ENCODE peak calls at places on chromosomes 7 and 10, in six cellular contexts. One of them, this sample, is unnamed.

GRCh38 chr10:97689637-97690036 is 2.6 kb upstream of the AVPI1 start:
- DNase-seq in small intestine: no peak
- DNase-seq in IMR-90: peak
- DNase-seq in colonic mucosa: no peak
- DNase-seq in heart left ventricle: no peak
- DNase-seq in aorta: peak
- DNase-seq in this sample: no peak

GRCh38 chr7:1567893-1568292 is 1.9 kb downstream of the PSMG3 start:
- DNase-seq in small intestine: peak
- DNase-seq in IMR-90: peak
- DNase-seq in colonic mucosa: no peak
- DNase-seq in heart left ventricle: no peak
- DNase-seq in aorta: no peak
- DNase-seq in this sample: no peak

GRCh38 chr7:54831644-54832095 is 72.7 kb upstream of the SEC61G start:
- DNase-seq in small intestine: no peak
- DNase-seq in IMR-90: no peak
- DNase-seq in colonic mucosa: no peak
- DNase-seq in heart left ventricle: no peak
- DNase-seq in aorta: no peak
- DNase-seq in this sample: no peak

GRCh38 chr10:120953897-120954296 is 102.7 kb downstream of the WDR11 start:
- DNase-seq in small intestine: no peak
- DNase-seq in IMR-90: no peak
- DNase-seq in colonic mucosa: no peak
- DNase-seq in heart left ventricle: no peak
- DNase-seq in aorta: no peak
- DNase-seq in this sample: peak

GRCh38 chr10:120715214-120715613 is 135.9 kb upstream of the WDR11 start:
- DNase-seq in small intestine: no peak
- DNase-seq in IMR-90: no peak
- DNase-seq in colonic mucosa: no peak
- DNase-seq in heart left ventricle: no peak
- DNase-seq in aorta: no peak
- DNase-seq in this sample: no peak

GRCh38 chr7:24075426-24075810 is 208.6 kb upstream of the NPY start:
- DNase-seq in small intestine: peak
- DNase-seq in IMR-90: no peak
- DNase-seq in colonic mucosa: no peak
- DNase-seq in heart left ventricle: no peak
- DNase-seq in aorta: no peak
- DNase-seq in this sample: no peak

GRCh38 chr10:77604941-77605351 is 32.7 kb downstream of the KCNMA1 start:
- DNase-seq in small intestine: peak
- DNase-seq in IMR-90: no peak
- DNase-seq in colonic mucosa: peak
- DNase-seq in heart left ventricle: no peak
- DNase-seq in aorta: no peak
- DNase-seq in this sample: no peak

GRCh38 chr7:46385662-46386309 is 464.7 kb upstream of the IGFBP3 start:
- DNase-seq in small intestine: no peak
- DNase-seq in IMR-90: peak
- DNase-seq in colonic mucosa: no peak
- DNase-seq in heart left ventricle: no peak
- DNase-seq in aorta: no peak
- DNase-seq in this sample: no peak

GRCh38 chr7:148035950-148036349 is 554.6 kb upstream of the C7orf33 start:
- DNase-seq in small intestine: peak
- DNase-seq in IMR-90: no peak
- DNase-seq in colonic mucosa: no peak
- DNase-seq in heart left ventricle: no peak
- DNase-seq in aorta: no peak
- DNase-seq in this sample: no peak

GRCh38 chr10:96651998-96652431 is 65.2 kb upstream of the TM9SF3 start:
- DNase-seq in small intestine: no peak
- DNase-seq in IMR-90: no peak
- DNase-seq in colonic mucosa: no peak
- DNase-seq in heart left ventricle: no peak
- DNase-seq in aorta: peak
- DNase-seq in this sample: no peak

GRCh38 chr10:77889277-77889903 is 37.2 kb downstream of the DLG5 start:
- DNase-seq in small intestine: peak
- DNase-seq in IMR-90: no peak
- DNase-seq in colonic mucosa: peak
- DNase-seq in heart left ventricle: no peak
- DNase-seq in aorta: no peak
- DNase-seq in this sample: peak

GRCh38 chr7:100464210-100464660 is at the start of gene SPACDR:
- DNase-seq in small intestine: no peak
- DNase-seq in IMR-90: peak
- DNase-seq in colonic mucosa: no peak
- DNase-seq in heart left ventricle: no peak
- DNase-seq in aorta: no peak
- DNase-seq in this sample: no peak

GRCh38 chr10:130378556-130379400 is 242.6 kb downstream of the GLRX3 start:
- DNase-seq in small intestine: no peak
- DNase-seq in IMR-90: no peak
- DNase-seq in colonic mucosa: no peak
- DNase-seq in heart left ventricle: no peak
- DNase-seq in aorta: no peak
- DNase-seq in this sample: peak

GRCh38 chr7:18119985-18120384 is 92.3 kb upstream of the PRPS1L1 start:
- DNase-seq in small intestine: no peak
- DNase-seq in IMR-90: peak
- DNase-seq in colonic mucosa: no peak
- DNase-seq in heart left ventricle: no peak
- DNase-seq in aorta: no peak
- DNase-seq in this sample: peak

GRCh38 chr7:81457858-81458522 is 311.9 kb downstream of the HGF start:
- DNase-seq in small intestine: no peak
- DNase-seq in IMR-90: peak
- DNase-seq in colonic mucosa: no peak
- DNase-seq in heart left ventricle: no peak
- DNase-seq in aorta: no peak
- DNase-seq in this sample: no peak

GRCh38 chr7:1985071-1985470 is 247.7 kb downstream of the MAD1L1 start:
- DNase-seq in small intestine: no peak
- DNase-seq in IMR-90: no peak
- DNase-seq in colonic mucosa: no peak
- DNase-seq in heart left ventricle: peak
- DNase-seq in aorta: no peak
- DNase-seq in this sample: no peak

GRCh38 chr10:3484306-3485187 is 300.5 kb downstream of the KLF6 start:
- DNase-seq in small intestine: no peak
- DNase-seq in IMR-90: peak
- DNase-seq in colonic mucosa: no peak
- DNase-seq in heart left ventricle: no peak
- DNase-seq in aorta: no peak
- DNase-seq in this sample: no peak

GRCh38 chr7:25930492-25931048 is 221.4 kb upstream of the NFE2L3 start:
- DNase-seq in small intestine: no peak
- DNase-seq in IMR-90: no peak
- DNase-seq in colonic mucosa: no peak
- DNase-seq in heart left ventricle: no peak
- DNase-seq in aorta: no peak
- DNase-seq in this sample: no peak

GRCh38 chr10:9052767-9053166 is 998.3 kb downstream of the GATA3 start:
- DNase-seq in small intestine: no peak
- DNase-seq in IMR-90: no peak
- DNase-seq in colonic mucosa: no peak
- DNase-seq in heart left ventricle: no peak
- DNase-seq in aorta: no peak
- DNase-seq in this sample: no peak

GRCh38 chr7:151755131-151755787 is 121.7 kb downstream of the PRKAG2 start:
- DNase-seq in small intestine: no peak
- DNase-seq in IMR-90: peak
- DNase-seq in colonic mucosa: peak
- DNase-seq in heart left ventricle: peak
- DNase-seq in aorta: no peak
- DNase-seq in this sample: no peak

GRCh38 chr10:95693331-95693667 is 428 bp downstream of the TCTN3 start:
- DNase-seq in small intestine: no peak
- DNase-seq in IMR-90: peak
- DNase-seq in colonic mucosa: peak
- DNase-seq in heart left ventricle: no peak
- DNase-seq in aorta: no peak
- DNase-seq in this sample: no peak

GRCh38 chr10:37222046-37222445 is 96.6 kb downstream of the ANKRD30A start:
- DNase-seq in small intestine: no peak
- DNase-seq in IMR-90: no peak
- DNase-seq in colonic mucosa: no peak
- DNase-seq in heart left ventricle: no peak
- DNase-seq in aorta: no peak
- DNase-seq in this sample: no peak

GRCh38 chr10:87838650-87839049 is 20.6 kb upstream of the ATAD1 start:
- DNase-seq in small intestine: no peak
- DNase-seq in IMR-90: no peak
- DNase-seq in colonic mucosa: no peak
- DNase-seq in heart left ventricle: no peak
- DNase-seq in aorta: no peak
- DNase-seq in this sample: no peak

GRCh38 chr10:71260622-71261325 is 48.4 kb downstream of the UNC5B start:
- DNase-seq in small intestine: no peak
- DNase-seq in IMR-90: peak
- DNase-seq in colonic mucosa: no peak
- DNase-seq in heart left ventricle: peak
- DNase-seq in aorta: peak
- DNase-seq in this sample: peak

GRCh38 chr7:82595176-82595575 is 151.6 kb upstream of the CACNA2D1 start:
- DNase-seq in small intestine: no peak
- DNase-seq in IMR-90: no peak
- DNase-seq in colonic mucosa: no peak
- DNase-seq in heart left ventricle: no peak
- DNase-seq in aorta: no peak
- DNase-seq in this sample: no peak

GRCh38 chr7:29479606-29480200 is 83.9 kb upstream of the PRR15 start:
- DNase-seq in small intestine: peak
- DNase-seq in IMR-90: no peak
- DNase-seq in colonic mucosa: no peak
- DNase-seq in heart left ventricle: no peak
- DNase-seq in aorta: no peak
- DNase-seq in this sample: no peak

GRCh38 chr10:29297678-29298077 is 8.8 kb downstream of the LYZL1 start:
- DNase-seq in small intestine: no peak
- DNase-seq in IMR-90: no peak
- DNase-seq in colonic mucosa: no peak
- DNase-seq in heart left ventricle: no peak
- DNase-seq in aorta: no peak
- DNase-seq in this sample: no peak

GRCh38 chr7:103150192-103150591 is 1.3 kb upstream of the NAPEPLD start:
- DNase-seq in small intestine: peak
- DNase-seq in IMR-90: no peak
- DNase-seq in colonic mucosa: peak
- DNase-seq in heart left ventricle: no peak
- DNase-seq in aorta: no peak
- DNase-seq in this sample: no peak
- H3K4me3 ChIP-seq in small intestine: no peak
- H3K4me3 ChIP-seq in IMR-90: no peak
- H3K4me3 ChIP-seq in colonic mucosa: no peak
- H3K4me3 ChIP-seq in heart left ventricle: no peak
- H3K4me3 ChIP-seq in aorta: no peak
- H3K4me3 ChIP-seq in this sample: peak

DNA sequence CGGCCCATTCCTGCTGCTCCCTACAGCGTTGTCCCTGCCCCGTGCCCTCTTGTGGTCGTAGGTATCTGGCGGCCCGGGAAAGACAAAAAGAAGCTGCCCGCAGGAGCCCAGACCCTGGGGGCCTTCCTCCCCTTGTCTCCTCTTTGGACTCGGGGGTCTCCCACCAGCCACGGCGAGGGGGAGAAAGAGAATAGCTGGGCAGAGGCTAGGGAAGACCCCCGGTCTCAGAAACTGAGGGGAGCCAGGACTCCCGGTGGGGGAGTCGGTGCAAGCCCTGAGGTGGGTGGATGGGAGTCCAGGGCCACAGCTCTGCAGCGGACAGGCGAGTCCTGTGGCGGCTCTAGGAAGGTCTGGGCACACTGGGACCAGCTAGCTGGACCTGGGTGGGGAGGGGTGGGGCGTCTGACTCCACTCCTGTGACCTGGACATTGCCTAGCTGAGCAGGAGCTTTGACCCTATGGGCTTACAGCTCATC is 1.3 kb upstream of the SH2D4B start:
- DNase-seq in small intestine: no peak
- DNase-seq in IMR-90: no peak
- DNase-seq in colonic mucosa: peak
- DNase-seq in heart left ventricle: no peak
- DNase-seq in aorta: no peak
- DNase-seq in this sample: no peak
- H3K4me3 ChIP-seq in small intestine: no peak
- H3K4me3 ChIP-seq in IMR-90: no peak
- H3K4me3 ChIP-seq in colonic mucosa: peak
- H3K4me3 ChIP-seq in heart left ventricle: peak
- H3K4me3 ChIP-seq in aorta: no peak
- H3K4me3 ChIP-seq in this sample: peak

DNA sequence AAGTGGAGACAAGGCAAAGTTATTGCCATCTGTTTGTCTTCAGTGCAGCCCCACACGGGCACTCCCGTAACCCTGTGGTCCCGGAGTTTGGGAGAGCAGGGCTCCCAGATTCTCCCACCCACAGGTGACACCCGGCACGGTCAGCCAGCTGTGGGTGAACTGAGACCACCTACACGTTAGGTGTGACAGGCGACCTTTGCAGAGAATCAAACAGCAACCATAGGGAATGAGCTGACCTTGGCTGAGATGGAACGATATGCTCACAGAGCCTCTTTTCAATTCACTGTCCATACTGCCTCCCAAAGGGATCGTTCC is 90.8 kb downstream of the KIAA1549 start:
- DNase-seq in small intestine: no peak
- DNase-seq in IMR-90: no peak
- DNase-seq in colonic mucosa: no peak
- DNase-seq in heart left ventricle: no peak
- DNase-seq in aorta: no peak
- DNase-seq in this sample: no peak
- H3K4me3 ChIP-seq in small intestine: no peak
- H3K4me3 ChIP-seq in IMR-90: no peak
- H3K4me3 ChIP-seq in colonic mucosa: no peak
- H3K4me3 ChIP-seq in heart left ventricle: no peak
- H3K4me3 ChIP-seq in aorta: no peak
- H3K4me3 ChIP-seq in this sample: no peak

DNA sequence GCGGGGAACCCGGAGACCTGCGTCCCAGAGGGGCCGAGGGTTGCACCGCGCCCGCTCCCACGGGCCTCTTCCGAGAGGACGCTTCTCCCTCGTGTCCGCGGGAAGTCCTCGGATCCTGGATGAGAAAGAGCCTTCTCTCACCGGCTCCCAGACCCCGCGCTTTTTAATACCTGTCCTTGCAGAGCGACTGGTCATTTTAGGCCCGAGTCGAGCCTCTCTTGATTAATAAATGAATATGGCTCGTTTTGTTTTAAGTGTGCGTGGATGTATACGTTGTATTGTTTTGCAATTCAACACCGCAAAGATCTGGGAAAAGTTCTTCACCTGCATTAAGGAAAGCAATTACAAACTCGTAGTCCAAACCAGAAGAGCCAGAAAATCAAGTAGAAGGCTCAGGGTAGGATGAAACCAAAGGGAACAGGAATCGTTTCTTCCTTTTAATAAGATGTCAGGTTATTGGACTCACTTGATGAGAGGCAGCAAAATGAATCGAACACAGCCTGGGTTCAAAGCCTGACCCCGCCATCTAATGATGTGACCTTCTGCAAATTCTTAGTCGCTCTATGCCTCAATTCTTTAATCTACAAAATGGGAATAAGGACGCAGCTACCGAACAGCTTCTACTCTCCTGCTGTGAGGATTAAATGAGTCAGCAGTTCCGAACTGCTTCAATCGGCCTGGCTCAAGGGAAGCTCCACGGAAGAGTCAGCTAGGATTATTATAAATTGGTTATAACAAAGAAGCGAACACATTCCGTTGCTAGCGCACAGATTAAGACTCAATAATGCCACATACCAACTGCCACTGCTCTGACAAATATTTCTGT is 277.8 kb upstream of the NEBL start:
- DNase-seq in small intestine: no peak
- DNase-seq in IMR-90: no peak
- DNase-seq in colonic mucosa: no peak
- DNase-seq in heart left ventricle: no peak
- DNase-seq in aorta: no peak
- DNase-seq in this sample: peak
- H3K4me3 ChIP-seq in small intestine: no peak
- H3K4me3 ChIP-seq in IMR-90: no peak
- H3K4me3 ChIP-seq in colonic mucosa: peak
- H3K4me3 ChIP-seq in heart left ventricle: peak
- H3K4me3 ChIP-seq in aorta: no peak
- H3K4me3 ChIP-seq in this sample: peak

This sample was measured in endodermal cell.